ENCODE peak calls at places on chromosome 3, in six cellular contexts. One of them, this sample, is unnamed.

GRCh38 chr3:169148448-169149348 is 514.8 kb downstream of the MECOM start:
- DNase-seq in GM12878: no peak
- DNase-seq in breast epithelium: no peak
- DNase-seq in suprapubic skin: no peak
- DNase-seq in endothelial cell of umbilical vein: peak; percentile 90
- DNase-seq in K562: peak; percentile 24
- DNase-seq in this sample: peak; percentile 48

GRCh38 chr3:121870710-121871109 is 23.5 kb upstream of the SLC15A2 start:
- DNase-seq in breast epithelium: no peak
- DNase-seq in endothelial cell of umbilical vein: no peak
- DNase-seq in GM12878: no peak
- DNase-seq in suprapubic skin: no peak
- DNase-seq in K562: no peak
- DNase-seq in this sample: no peak

GRCh38 chr3:110895054-110895453 is 176.6 kb upstream of the NECTIN3 start:
- DNase-seq in breast epithelium: no peak
- DNase-seq in suprapubic skin: no peak
- DNase-seq in GM12878: no peak
- DNase-seq in K562: no peak
- DNase-seq in endothelial cell of umbilical vein: no peak
- DNase-seq in this sample: no peak

GRCh38 chr3:37248179-37248578 is 73.8 kb upstream of the LRRFIP2 start:
- DNase-seq in endothelial cell of umbilical vein: no peak
- DNase-seq in suprapubic skin: no peak
- DNase-seq in GM12878: no peak
- DNase-seq in breast epithelium: no peak
- DNase-seq in K562: no peak
- DNase-seq in this sample: no peak

GRCh38 chr3:42148982-42149432 is 57.9 kb downstream of the TRAK1 start:
- DNase-seq in GM12878: no peak
- DNase-seq in suprapubic skin: peak; percentile 78
- DNase-seq in K562: peak; percentile 82
- DNase-seq in breast epithelium: peak; percentile 33
- DNase-seq in endothelial cell of umbilical vein: peak; percentile 50
- DNase-seq in this sample: peak; percentile 92

GRCh38 chr3:117346878-117347277 is 637.3 kb downstream of the TUSC7 start:
- DNase-seq in endothelial cell of umbilical vein: peak; percentile 74
- DNase-seq in GM12878: no peak
- DNase-seq in K562: no peak
- DNase-seq in suprapubic skin: no peak
- DNase-seq in breast epithelium: no peak
- DNase-seq in this sample: no peak

GRCh38 chr3:156317457-156317856 is 197.1 kb downstream of the KCNAB1 start:
- DNase-seq in breast epithelium: no peak
- DNase-seq in GM12878: no peak
- DNase-seq in suprapubic skin: no peak
- DNase-seq in endothelial cell of umbilical vein: peak; percentile 96
- DNase-seq in K562: no peak
- DNase-seq in this sample: peak; percentile 16

GRCh38 chr3:36969540-36970432 is 23.1 kb downstream of the EPM2AIP1 start:
- DNase-seq in breast epithelium: peak; percentile 40
- DNase-seq in GM12878: peak; percentile 80
- DNase-seq in endothelial cell of umbilical vein: peak; percentile 66
- DNase-seq in suprapubic skin: no peak
- DNase-seq in K562: peak; percentile 88
- DNase-seq in this sample: peak; percentile 80

GRCh38 chr3:147760998-147761397 is 351.8 kb downstream of the ZIC1 start:
- DNase-seq in breast epithelium: no peak
- DNase-seq in endothelial cell of umbilical vein: no peak
- DNase-seq in GM12878: no peak
- DNase-seq in K562: no peak
- DNase-seq in suprapubic skin: no peak
- DNase-seq in this sample: no peak

GRCh38 chr3:29335438-29335837 is 54.6 kb downstream of the RBMS3 start:
- DNase-seq in suprapubic skin: peak; percentile 70
- DNase-seq in GM12878: no peak
- DNase-seq in K562: no peak
- DNase-seq in breast epithelium: peak; percentile 64
- DNase-seq in endothelial cell of umbilical vein: peak; percentile 92
- DNase-seq in this sample: peak; percentile 45

GRCh38 chr3:30752961-30753360 is 141.5 kb downstream of the GADL1 start:
- DNase-seq in endothelial cell of umbilical vein: no peak
- DNase-seq in breast epithelium: no peak
- DNase-seq in GM12878: no peak
- DNase-seq in K562: no peak
- DNase-seq in suprapubic skin: no peak
- DNase-seq in this sample: no peak

GRCh38 chr3:141070727-141071357 is 19.7 kb downstream of the SPSB4 start:
- DNase-seq in endothelial cell of umbilical vein: no peak
- DNase-seq in K562: no peak
- DNase-seq in suprapubic skin: peak; percentile 32
- DNase-seq in GM12878: no peak
- DNase-seq in breast epithelium: no peak
- DNase-seq in this sample: peak; percentile 93

GRCh38 chr3:52299815-52300611 is 12.4 kb downstream of the GLYCTK start:
- DNase-seq in K562: peak; percentile 83
- DNase-seq in GM12878: no peak
- DNase-seq in endothelial cell of umbilical vein: peak; percentile 62
- DNase-seq in suprapubic skin: no peak
- DNase-seq in breast epithelium: no peak
- DNase-seq in this sample: peak; percentile 50

GRCh38 chr3:195003893-195004289 is 267.1 kb downstream of the XXYLT1 start:
- DNase-seq in suprapubic skin: no peak
- DNase-seq in endothelial cell of umbilical vein: no peak
- DNase-seq in K562: no peak
- DNase-seq in breast epithelium: no peak
- DNase-seq in GM12878: no peak
- DNase-seq in this sample: no peak

GRCh38 chr3:95815828-95816227 is 998.6 kb upstream of the EPHA6 start:
- DNase-seq in endothelial cell of umbilical vein: no peak
- DNase-seq in suprapubic skin: no peak
- DNase-seq in breast epithelium: no peak
- DNase-seq in K562: no peak
- DNase-seq in GM12878: no peak
- DNase-seq in this sample: no peak

GRCh38 chr3:177378168-177378567 is 180.9 kb upstream of the TBL1XR1 start:
- DNase-seq in K562: no peak
- DNase-seq in GM12878: peak; percentile 71
- DNase-seq in suprapubic skin: no peak
- DNase-seq in endothelial cell of umbilical vein: no peak
- DNase-seq in breast epithelium: no peak
- DNase-seq in this sample: no peak

GRCh38 chr3:30908466-30909037 is 14.1 kb upstream of the GADL1 start:
- DNase-seq in breast epithelium: no peak
- DNase-seq in GM12878: no peak
- DNase-seq in endothelial cell of umbilical vein: no peak
- DNase-seq in K562: no peak
- DNase-seq in suprapubic skin: no peak
- DNase-seq in this sample: peak; percentile 49

DNA sequence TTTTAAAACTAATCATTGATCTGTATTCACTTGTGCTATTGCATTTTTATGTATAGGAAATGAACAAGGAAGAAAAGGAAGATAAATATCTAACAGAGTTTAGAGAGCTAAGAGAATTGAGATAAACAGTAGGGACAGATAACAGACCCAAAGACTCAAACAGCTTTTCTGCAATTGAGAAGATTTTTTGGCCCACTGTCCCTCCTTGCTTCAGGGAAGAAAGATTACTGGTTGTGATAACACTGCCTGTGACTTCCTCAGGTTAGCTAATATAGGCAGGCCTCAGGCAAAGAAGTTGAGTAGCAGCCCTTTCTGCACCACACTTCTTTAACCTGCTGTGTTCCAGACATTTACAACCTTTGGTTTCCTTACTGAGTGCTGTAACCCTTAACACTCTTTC is 2.7 kb upstream of the COX17 start:
- DNase-seq in K562: no peak
- DNase-seq in breast epithelium: no peak
- DNase-seq in suprapubic skin: no peak
- DNase-seq in GM12878: no peak
- DNase-seq in endothelial cell of umbilical vein: no peak
- DNase-seq in this sample: no peak
- TF ChIP-seq POLR2AphosphoS5 in K562: no peak
- TF ChIP-seq POLR2AphosphoS5 in breast epithelium: no peak
- TF ChIP-seq POLR2AphosphoS5 in suprapubic skin: no peak
- TF ChIP-seq POLR2AphosphoS5 in GM12878: no peak
- TF ChIP-seq POLR2AphosphoS5 in endothelial cell of umbilical vein: no peak
- TF ChIP-seq POLR2AphosphoS5 in this sample: no peak

GRCh38 chr3:25683410-25683809 is 18.7 kb upstream of the TOP2B start:
- DNase-seq in suprapubic skin: no peak
- DNase-seq in breast epithelium: no peak
- DNase-seq in GM12878: no peak
- DNase-seq in K562: no peak
- DNase-seq in endothelial cell of umbilical vein: no peak
- DNase-seq in this sample: no peak
- H3K4me3 ChIP-seq in suprapubic skin: no peak overlapping the region
- H3K4me3 ChIP-seq in breast epithelium: no peak overlapping the region
- H3K4me3 ChIP-seq in GM12878: no peak overlapping the region
- H3K4me3 ChIP-seq in K562: no peak overlapping the region
- H3K4me3 ChIP-seq in endothelial cell of umbilical vein: no peak overlapping the region
- H3K4me3 ChIP-seq in this sample: no peak overlapping the region

DNA sequence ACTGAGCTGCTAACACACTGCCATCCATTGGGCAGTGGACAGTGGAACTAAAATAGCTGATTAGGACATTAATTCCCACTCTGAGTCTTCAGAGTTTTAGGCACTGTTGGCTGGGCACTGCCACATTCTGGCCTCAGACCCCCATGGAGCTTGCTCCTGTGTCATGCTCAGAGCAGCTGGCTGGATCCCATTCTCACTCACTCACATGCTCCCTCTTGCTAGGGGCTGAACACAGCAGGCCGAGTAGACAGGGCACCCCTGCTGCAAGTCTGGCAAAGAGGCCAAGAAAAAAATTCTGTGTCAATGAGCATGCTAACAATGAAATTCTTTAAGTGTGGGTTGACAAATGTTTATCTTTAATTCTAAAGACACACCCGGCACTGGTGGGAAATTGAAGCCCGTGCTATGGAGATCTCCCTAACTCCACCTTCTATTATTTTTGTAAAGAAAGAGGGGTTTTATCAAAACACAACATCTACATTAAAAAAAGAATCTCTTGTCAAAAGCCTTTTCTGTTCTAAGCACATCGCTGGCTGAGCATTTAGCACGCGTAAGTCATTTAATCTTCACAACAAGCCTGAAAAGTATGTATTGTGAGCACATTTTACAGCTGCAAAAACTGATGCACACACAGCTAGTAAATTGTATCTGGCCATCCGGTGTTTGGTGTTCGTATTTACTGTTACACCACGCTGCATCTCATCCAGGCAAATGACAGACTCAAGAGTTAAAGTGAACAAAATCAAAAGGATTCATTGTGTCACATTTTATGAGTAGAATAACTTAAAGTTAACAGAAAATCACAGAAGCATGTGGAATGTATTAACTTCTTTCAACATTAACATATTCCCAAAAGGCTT is 362.1 kb downstream of the PLOD2 start:
- DNase-seq in suprapubic skin: no peak
- DNase-seq in endothelial cell of umbilical vein: no peak
- DNase-seq in K562: no peak
- DNase-seq in GM12878: no peak
- DNase-seq in breast epithelium: no peak
- DNase-seq in this sample: peak; percentile 12
- TF ChIP-seq CTCF in suprapubic skin: no peak
- TF ChIP-seq CTCF in endothelial cell of umbilical vein: no peak
- TF ChIP-seq CTCF in K562: no peak
- TF ChIP-seq CTCF in GM12878: no peak
- TF ChIP-seq CTCF in breast epithelium: no peak
- TF ChIP-seq CTCF in this sample: no peak

DNA sequence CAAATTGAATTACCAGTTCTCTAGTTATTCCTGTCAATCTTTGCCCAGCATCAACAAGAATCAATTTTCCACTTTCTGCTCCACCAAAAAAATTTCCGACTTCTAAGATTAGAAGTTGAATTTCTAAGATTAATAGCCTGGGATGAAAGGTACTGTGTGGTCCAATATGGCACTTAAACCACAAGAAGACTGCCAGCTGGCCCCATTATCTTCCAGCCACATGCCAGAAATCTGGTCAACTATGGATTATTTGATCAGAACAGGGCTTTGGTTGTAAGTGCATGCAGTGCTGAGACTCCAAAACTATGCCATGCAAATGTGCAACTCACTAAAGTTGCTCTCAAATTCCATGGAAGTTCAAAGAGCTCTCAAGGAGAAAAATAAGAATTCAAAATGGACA is 64.1 kb downstream of the ST3GAL6 start:
- DNase-seq in breast epithelium: no peak
- DNase-seq in K562: no peak
- DNase-seq in suprapubic skin: no peak
- DNase-seq in GM12878: no peak
- DNase-seq in endothelial cell of umbilical vein: no peak
- DNase-seq in this sample: no peak
- TF ChIP-seq POLR2AphosphoS5 in breast epithelium: no peak
- TF ChIP-seq POLR2AphosphoS5 in K562: no peak
- TF ChIP-seq POLR2AphosphoS5 in suprapubic skin: no peak
- TF ChIP-seq POLR2AphosphoS5 in GM12878: no peak
- TF ChIP-seq POLR2AphosphoS5 in endothelial cell of umbilical vein: no peak
- TF ChIP-seq POLR2AphosphoS5 in this sample: no peak

DNA sequence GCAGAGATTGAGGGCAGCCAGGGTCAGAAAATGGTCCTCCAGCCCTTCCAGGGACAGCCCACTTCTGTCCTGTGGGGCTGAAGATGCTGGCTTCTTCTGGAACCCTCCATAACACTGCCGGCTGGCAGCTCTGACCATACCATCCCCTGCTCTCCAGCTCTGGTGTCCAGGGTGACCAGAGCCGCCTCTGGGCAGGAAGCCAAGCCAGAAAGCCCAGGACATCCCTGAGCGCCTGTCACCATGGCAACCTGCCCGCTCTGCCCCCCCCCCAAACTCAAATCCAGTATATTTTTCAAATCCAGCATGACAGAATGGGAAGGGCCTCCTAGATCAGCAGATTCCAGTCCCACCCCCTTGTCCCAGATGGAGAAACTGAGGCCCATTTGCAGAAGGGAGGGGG is 420 bp upstream of the TMIE start:
- DNase-seq in endothelial cell of umbilical vein: no peak
- DNase-seq in GM12878: no peak
- DNase-seq in K562: peak; percentile 49
- DNase-seq in suprapubic skin: no peak
- DNase-seq in breast epithelium: no peak
- DNase-seq in this sample: no peak
- H3K4me3 ChIP-seq in endothelial cell of umbilical vein: no peak overlapping the region
- H3K4me3 ChIP-seq in GM12878: no peak overlapping the region
- H3K4me3 ChIP-seq in K562: no peak overlapping the region
- H3K4me3 ChIP-seq in suprapubic skin: peak overlapping the region; percentile 46
- H3K4me3 ChIP-seq in breast epithelium: peak overlapping the region; percentile 40
- H3K4me3 ChIP-seq in this sample: peak overlapping the region; percentile 55

GRCh38 chr3:123960791-123961507 is at the start of gene CCDC14:
- DNase-seq in K562: peak; percentile 72
- DNase-seq in GM12878: no peak
- DNase-seq in endothelial cell of umbilical vein: peak; percentile 95
- DNase-seq in breast epithelium: peak; percentile 74
- DNase-seq in suprapubic skin: peak; percentile 95
- DNase-seq in this sample: peak; percentile 99
- TF ChIP-seq CTCF in K562: no peak
- TF ChIP-seq CTCF in GM12878: no peak
- TF ChIP-seq CTCF in endothelial cell of umbilical vein: no peak
- TF ChIP-seq CTCF in breast epithelium: no peak
- TF ChIP-seq CTCF in suprapubic skin: no peak
- TF ChIP-seq CTCF in this sample: no peak

GRCh38 chr3:134194247-134194646 is 56.4 kb downstream of the RYK start:
- DNase-seq in suprapubic skin: no peak
- DNase-seq in endothelial cell of umbilical vein: no peak
- DNase-seq in K562: no peak
- DNase-seq in GM12878: no peak
- DNase-seq in breast epithelium: no peak
- DNase-seq in this sample: no peak
- TF ChIP-seq POLR2AphosphoS5 in suprapubic skin: no peak
- TF ChIP-seq POLR2AphosphoS5 in endothelial cell of umbilical vein: no peak
- TF ChIP-seq POLR2AphosphoS5 in K562: no peak
- TF ChIP-seq POLR2AphosphoS5 in GM12878: no peak
- TF ChIP-seq POLR2AphosphoS5 in breast epithelium: no peak
- TF ChIP-seq POLR2AphosphoS5 in this sample: no peak

GRCh38 chr3:50230833-50231125 is 5.2 kb upstream of the GNAI2 start:
- DNase-seq in breast epithelium: no peak
- DNase-seq in GM12878: no peak
- DNase-seq in endothelial cell of umbilical vein: no peak
- DNase-seq in suprapubic skin: no peak
- DNase-seq in K562: no peak
- DNase-seq in this sample: no peak
- H3K4me3 ChIP-seq in breast epithelium: no peak overlapping the region
- H3K4me3 ChIP-seq in GM12878: no peak overlapping the region
- H3K4me3 ChIP-seq in endothelial cell of umbilical vein: no peak overlapping the region
- H3K4me3 ChIP-seq in suprapubic skin: no peak overlapping the region
- H3K4me3 ChIP-seq in K562: no peak overlapping the region
- H3K4me3 ChIP-seq in this sample: no peak overlapping the region